ENCODE peak calls at places on chromosomes 4 and X, in four cellular contexts. I is astrocyte of the spinal cord, R is NCI-H1436, C is H9. T is an unnamed sample.

GRCh38 chr4:48858130-48858529 is 27.2 kb downstream of the OCIAD1 start:
- DNase-seq in I (no peak), R (no peak), C (no peak), T (no peak)

GRCh38 chr4:151874328-151874727 is 113.5 kb upstream of the GATB start:
- DNase-seq in I (no peak), R (no peak), C (no peak), T (no peak)

GRCh38 chr4:21879187-21879586 is 69.4 kb downstream of the KCNIP4 start:
- DNase-seq in I (peak; percentile 25), R (no peak), C (peak; percentile 74), T (no peak)

GRCh38 chrX:115393271-115393670 is 103.8 kb downstream of the LUZP4 start:
- DNase-seq in I (peak; percentile 55), R (no peak), C (no peak), T (peak; percentile 87)

GRCh38 chrX:143788265-143788664 is 67.7 kb upstream of the SPANXN2 start:
- DNase-seq in I (peak; percentile 43), R (no peak), C (no peak), T (peak; percentile 49)

GRCh38 chr4:175386776-175387507 is 425.1 kb downstream of the GPM6A start:
- DNase-seq in I (no peak), R (no peak), C (peak; percentile 56), T (no peak)

GRCh38 chr4:125104616-125105015 is 210.1 kb upstream of the FAT4 start:
- DNase-seq in I (peak; percentile 72), R (no peak), C (no peak), T (no peak)

GRCh38 chr4:139917896-139918295 is 236.1 kb downstream of the MAML3 start:
- DNase-seq in I (no peak), R (no peak), C (no peak), T (no peak)

GRCh38 chrX:16267431-16267830 is 100.2 kb downstream of the MAGEB17 start:
- DNase-seq in I (no peak), R (no peak), C (no peak), T (peak; percentile 7)

GRCh38 chrX:108224727-108225455 is 133.3 kb downstream of the ATG4A start:
- DNase-seq in I (peak; percentile 46), R (peak; percentile 20), C (peak; percentile 52), T (peak; percentile 34)

GRCh38 chr4:108651068-108651794 is 832 bp downstream of the OSTC start:
- DNase-seq in I (peak; percentile 66), R (no peak), C (no peak), T (peak; percentile 60)

GRCh38 chr4:122773021-122773420 is 40.5 kb downstream of the BBS12 start:
- DNase-seq in I (no peak), R (no peak), C (no peak), T (no peak)

GRCh38 chrX:4708970-4709760 is 995.7 kb upstream of the PRKX start:
- DNase-seq in I (no peak), R (no peak), C (no peak), T (peak; percentile 11)

GRCh38 chrX:45769919-45770582 is 569.4 kb upstream of the DIPK2B start:
- DNase-seq in I (peak; percentile 92), R (no peak), C (no peak), T (peak; percentile 71)

T was measured in epithelial cell of esophagus.